ENCODE peak calls at places on chromosomes 13 and 19, in eight cellular contexts. N, O, M, Z, X, D, V and Y are unnamed samples.

GRCh38 chr19:42468273-42468796 is 25.6 kb upstream of the CXCL17 start:
- DNase-seq in D (peak), Z (peak), O (no peak), N (peak), X (peak), V (no peak), M (no peak), Y (no peak)

GRCh38 chr13:113245858-113246791 is 36.7 kb downstream of the CUL4A start:
- DNase-seq in D (peak), X (no peak), Z (peak), M (no peak), N (peak), O (no peak), V (no peak), Y (no peak)

GRCh38 chr19:13026478-13026999 is 31.3 kb downstream of the NFIX start:
- DNase-seq in N (peak), M (no peak), Z (peak), X (no peak), D (peak), V (no peak), O (no peak), Y (no peak)

GRCh38 chr19:7879102-7879770 is 5.0 kb upstream of the PRR36 start:
- DNase-seq in Z (no peak), D (no peak), O (no peak), N (no peak), X (no peak), V (no peak), M (no peak), Y (no peak)

GRCh38 chr13:43664700-43665191 is 122.0 kb downstream of the ENOX1 start:
- DNase-seq in V (no peak), O (no peak), N (peak), X (peak), M (no peak), Z (peak), D (peak), Y (no peak)

GRCh38 chr19:56071151-56071550 is 49.9 kb downstream of the ZNF787 start:
- DNase-seq in Z (peak), V (no peak), O (no peak), X (no peak), M (no peak), N (peak), D (no peak), Y (no peak)

GRCh38 chr19:34224996-34225658 is 29.2 kb upstream of the GARRE1 start:
- DNase-seq in Z (peak), X (peak), M (no peak), V (no peak), D (no peak), N (peak), O (no peak), Y (no peak)

GRCh38 chr19:16628984-16629691 is 1.1 kb upstream of the MED26 start:
- DNase-seq in N (no peak), V (no peak), Z (peak), X (peak), M (no peak), D (peak), O (no peak), Y (peak)

GRCh38 chr19:738509-739128 is 12.3 kb upstream of the MISP start:
- DNase-seq in V (no peak), N (no peak), D (peak), Z (no peak), M (no peak), O (no peak), X (no peak), Y (no peak)

GRCh38 chr13:77391475-77391874 is 64.6 kb upstream of the MYCBP2 start:
- DNase-seq in M (no peak), V (no peak), O (no peak), Z (no peak), N (no peak), X (no peak), D (no peak), Y (no peak)

GRCh38 chr19:38228491-38229439 is 4.7 kb upstream of the DPF1 start:
- DNase-seq in X (no peak), Z (no peak), O (peak), D (no peak), V (no peak), N (no peak), M (no peak), Y (no peak)